ENCODE peak calls at places on chromosomes 6 and 20, in four cellular contexts. S, J, C and V are unnamed samples.

GRCh38 chr6:153231048-153231635 is 100.1 kb upstream of the RGS17 start:
- DNase-seq in S (peak), J (peak), C (peak), V (peak)

GRCh38 chr6:45115696-45116095 is 212.4 kb upstream of the RUNX2 start:
- DNase-seq in S (no peak), J (no peak), C (no peak), V (no peak)

GRCh38 chr20:8646026-8646425 is 422.9 kb upstream of the PLCB4 start:
- DNase-seq in S (no peak), J (no peak), C (no peak), V (no peak)

GRCh38 chr6:32973144-32973854 is 4.9 kb downstream of the BRD2 start:
- DNase-seq in S (peak), J (peak), C (peak), V (no peak)

GRCh38 chr6:170403451-170403850 is 96.9 kb downstream of the FAM120B start:
- DNase-seq in S (no peak), J (no peak), C (no peak), V (peak)

GRCh38 chr20:59778615-59779200 is 154.7 kb downstream of the SYCP2 start:
- DNase-seq in S (no peak), J (no peak), C (no peak), V (no peak)

GRCh38 chr6:79602859-79603258 is 28.3 kb upstream of the SH3BGRL2 start:
- DNase-seq in S (no peak), J (no peak), C (no peak), V (no peak)

GRCh38 chr6:34143884-34144580 is 1.9 kb downstream of the GRM4 start:
- DNase-seq in S (peak), J (peak), C (no peak), V (peak)

GRCh38 chr6:26122005-26122388 is 34.8 kb downstream of the HFE start:
- DNase-seq in S (no peak), J (no peak), C (no peak), V (no peak)

GRCh38 chr6:84220809-84221409 is 6.5 kb downstream of the CEP162 start:
- DNase-seq in S (no peak), J (peak), C (no peak), V (no peak)

GRCh38 chr6:43282636-43283513 is 15.2 kb upstream of the SLC22A7 start:
- DNase-seq in S (no peak), J (no peak), C (no peak), V (no peak)

GRCh38 chr6:170111816-170112582 is 178.9 kb downstream of the DLL1 start:
- DNase-seq in S (no peak), J (no peak), C (peak), V (no peak)

GRCh38 chr6:83505376-83505775 is 7.0 kb upstream of the PRSS35 start:
- DNase-seq in S (no peak), J (no peak), C (no peak), V (no peak)

GRCh38 chr20:22630698-22631097 is 46.3 kb upstream of the FOXA2 start:
- DNase-seq in S (peak), J (no peak), C (no peak), V (no peak)

GRCh38 chr6:27406085-27406484 is 17.5 kb downstream of the ZNF391 start:
- DNase-seq in S (no peak), J (no peak), C (no peak), V (no peak)

GRCh38 chr6:10553869-10554268 is 32.7 kb downstream of the GCNT2 start:
- DNase-seq in S (no peak), J (no peak), C (no peak), V (no peak)

GRCh38 chr6:17869753-17870050 is 117.7 kb downstream of the KIF13A start:
- DNase-seq in S (no peak), J (no peak), C (no peak), V (no peak)

GRCh38 chr6:105484238-105485161 is 81.6 kb upstream of the PREP start:
- DNase-seq in S (no peak), J (peak), C (no peak), V (no peak)

GRCh38 chr20:15364781-15365180 is 1027.4 kb upstream of the FLRT3 start:
- DNase-seq in S (no peak), J (no peak), C (no peak), V (no peak)

GRCh38 chr6:161066511-161066910 is 74.9 kb downstream of the MAP3K4 start:
- DNase-seq in S (no peak), J (no peak), C (no peak), V (no peak)

GRCh38 chr6:71079707-71080106 is 122.8 kb upstream of the B3GAT2 start:
- DNase-seq in S (no peak), J (no peak), C (no peak), V (no peak)

GRCh38 chr6:16698988-16699868 is 62.0 kb downstream of the ATXN1 start:
- DNase-seq in S (no peak), J (peak), C (no peak), V (no peak)

GRCh38 chr6:132443206-132443605 is 41.9 kb upstream of the MOXD1 start:
- DNase-seq in S (no peak), J (no peak), C (no peak), V (no peak)

GRCh38 chr20:33783818-33784217 is 27.3 kb upstream of the CHMP4B start:
- DNase-seq in S (no peak), J (no peak), C (no peak), V (no peak)

GRCh38 chr20:6395695-6396094 is 272.9 kb upstream of the FERMT1 start:
- DNase-seq in S (no peak), J (no peak), C (no peak), V (no peak)

GRCh38 chr6:41419385-41419784 is 84.0 kb downstream of the NCR2 start:
- DNase-seq in S (no peak), J (no peak), C (no peak), V (no peak)

GRCh38 chr6:17280552-17281090 is 540 bp upstream of the RBM24 start:
- DNase-seq in S (peak), J (peak), C (peak), V (peak)

GRCh38 chr6:108068618-108069017 is 5.9 kb downstream of the OSTM1 start:
- DNase-seq in S (no peak), J (no peak), C (no peak), V (no peak)

GRCh38 chr6:68225729-68226128 is 409.4 kb upstream of the ADGRB3 start:
- DNase-seq in S (no peak), J (no peak), C (no peak), V (no peak)

GRCh38 chr20:137668-138131 is 4.7 kb upstream of the DEFB126 start:
- DNase-seq in S (no peak), J (no peak), C (no peak), V (no peak)

GRCh38 chr6:163579111-163579879 is 164.8 kb downstream of the QKI start:
- DNase-seq in S (no peak), J (no peak), C (no peak), V (no peak)

GRCh38 chr20:63945921-63946920 is 10.0 kb downstream of the UCKL1 start:
- DNase-seq in S (no peak), J (no peak), C (no peak), V (no peak)

GRCh38 chr6:29602564-29603361 is 17.8 kb downstream of the OR2H2 start:
- DNase-seq in S (peak), J (peak), C (no peak), V (peak)

GRCh38 chr6:56906752-56907151 is 48.2 kb upstream of the BEND6 start:
- DNase-seq in S (no peak), J (no peak), C (no peak), V (no peak)

GRCh38 chr20:22371843-22372242 is 212.5 kb downstream of the FOXA2 start:
- DNase-seq in S (no peak), J (no peak), C (peak), V (no peak)

GRCh38 chr6:40723967-40724366 is 136.8 kb upstream of the LRFN2 start:
- DNase-seq in S (no peak), J (no peak), C (no peak), V (no peak)

GRCh38 chr6:96089173-96089572 is 73.4 kb downstream of the FUT9 start:
- DNase-seq in S (peak), J (no peak), C (no peak), V (peak)

GRCh38 chr6:33419580-33420492 is at the start of gene SYNGAP1:
- DNase-seq in S (peak), J (peak), C (no peak), V (no peak)

DNA sequence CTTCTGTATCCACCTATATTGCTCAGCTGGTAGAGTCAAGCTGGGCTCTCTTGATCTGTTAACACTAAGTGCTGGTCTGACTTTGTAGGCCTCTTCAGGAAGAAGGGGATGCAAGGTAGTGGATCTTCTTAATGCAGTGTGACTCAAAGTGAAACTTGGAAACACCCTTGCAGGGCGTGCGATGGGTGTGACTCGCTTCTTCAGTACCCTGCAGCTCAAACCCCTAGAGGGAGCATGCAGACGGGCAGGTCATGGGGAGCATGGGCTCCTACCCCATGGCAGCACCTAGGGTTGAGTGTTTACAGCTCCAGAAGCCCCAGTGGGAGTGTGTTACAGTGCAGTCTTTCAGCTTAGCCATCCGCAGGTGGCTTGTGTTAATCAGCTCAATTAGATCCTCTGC is 757 bp upstream of the SAMD3 start:
- DNase-seq in S (no peak), J (no peak), C (peak), V (no peak)
- TF ChIP-seq CTCF in S (no peak), J (no peak), C (no peak), V (no peak)

GRCh38 chr20:45462711-45463110 is 6.8 kb upstream of the WFDC2 start:
- DNase-seq in S (no peak), J (no peak), C (no peak), V (no peak)

GRCh38 chr20:45463113-45463512 is 6.4 kb upstream of the WFDC2 start:
- DNase-seq in S (no peak), J (no peak), C (no peak), V (no peak)

GRCh38 chr20:45456632-45457031 is 12.9 kb upstream of the WFDC2 start:
- DNase-seq in S (peak), J (peak), C (peak), V (peak)

GRCh38 chr20:45461225-45461624 is 8.3 kb upstream of the WFDC2 start:
- DNase-seq in S (no peak), J (no peak), C (no peak), V (no peak)

DNA sequence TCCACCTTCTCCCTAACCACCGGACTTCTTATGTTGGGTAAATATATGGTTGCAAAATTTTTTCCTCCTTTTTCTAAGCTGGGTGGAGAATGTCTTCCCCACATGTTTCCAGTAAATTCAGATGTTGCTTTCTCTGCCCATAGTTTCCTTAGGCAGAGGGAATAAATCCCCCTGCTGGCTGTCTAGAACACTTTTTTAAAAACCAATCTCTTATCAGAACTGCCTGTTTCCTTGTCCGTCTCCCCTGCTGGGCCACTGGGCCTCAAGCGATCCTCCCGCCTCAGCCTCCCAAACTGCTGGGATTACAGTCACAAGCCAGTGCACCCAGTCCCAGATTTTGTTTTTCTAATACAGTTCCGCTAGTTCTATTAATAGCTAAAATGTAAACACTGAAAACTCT is 9.9 kb upstream of the WFDC2 start:
- DNase-seq in S (no peak), J (no peak), C (no peak), V (no peak)
- TF ChIP-seq CTCF in S (no peak), J (peak), C (no peak), V (peak)

GRCh38 chr20:46089076-46089337 is 755 bp downstream of the NCOA5 start:
- DNase-seq in S (no peak), J (peak), C (no peak), V (no peak)

GRCh38 chr20:46090095-46090388 is 280 bp upstream of the NCOA5 start:
- DNase-seq in S (no peak), J (no peak), C (no peak), V (no peak)

GRCh38 chr20:46087161-46087560 is 2.6 kb downstream of the NCOA5 start:
- DNase-seq in S (no peak), J (no peak), C (no peak), V (no peak)

GRCh38 chr20:46089338-46090094 is at the start of gene NCOA5:
- DNase-seq in S (peak), J (peak), C (peak), V (peak)

DNA sequence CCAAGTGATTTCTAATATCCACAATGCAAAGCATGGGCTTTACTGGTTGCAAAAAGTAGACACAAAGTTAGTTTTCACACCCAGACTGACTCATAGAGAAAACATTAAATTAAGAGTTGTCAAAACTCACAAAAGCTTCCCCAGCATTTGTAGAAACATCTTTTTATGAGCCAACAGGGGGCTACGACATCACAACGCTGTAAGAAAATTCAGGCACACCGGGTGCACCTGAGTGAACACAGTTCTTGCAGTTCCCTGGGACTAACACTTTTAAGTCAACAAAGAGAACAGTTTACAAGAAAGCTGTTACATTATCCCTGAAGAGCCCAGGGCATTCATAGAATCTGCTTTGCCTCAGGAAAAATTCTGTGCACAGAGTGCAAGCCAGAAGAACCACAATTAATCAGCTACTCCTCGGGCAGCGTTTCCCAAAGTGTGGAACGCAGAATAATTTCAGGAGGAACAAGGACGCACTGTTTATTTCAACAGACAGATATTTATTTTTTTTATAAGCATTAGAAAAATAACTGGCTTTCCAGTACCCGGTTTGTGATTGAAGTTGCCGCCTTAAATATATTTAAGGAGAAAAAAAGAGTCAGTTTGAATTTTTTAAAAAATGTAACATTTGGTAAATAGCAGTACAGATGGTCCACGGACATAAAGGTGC is 1.2 kb downstream of the NCOA5 start:
- DNase-seq in S (no peak), J (peak), C (no peak), V (no peak)
- TF ChIP-seq CTCF in S (no peak), J (no peak), C (no peak), V (no peak)

DNA sequence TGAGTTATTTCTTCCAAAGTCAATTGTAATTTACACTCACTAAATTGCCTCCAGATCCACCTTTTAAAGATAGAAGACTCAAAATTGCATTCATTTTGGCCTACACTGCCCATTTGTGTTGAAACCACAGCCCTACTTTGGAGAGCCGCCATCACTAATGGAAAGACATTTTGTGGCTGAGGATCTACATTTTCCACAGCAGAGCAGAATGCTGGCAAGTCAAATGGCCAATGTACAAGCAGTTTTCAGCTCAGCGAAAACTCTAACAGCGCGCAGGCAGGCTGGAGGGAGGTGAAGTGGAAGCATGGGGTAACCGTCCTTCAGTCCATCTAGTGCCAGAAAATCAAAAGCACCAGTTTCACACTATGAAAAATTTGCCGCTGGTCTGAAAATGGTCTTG is 197.7 kb downstream of the SIM1 start:
- DNase-seq in S (no peak), J (no peak), C (no peak), V (no peak)
- TF ChIP-seq CTCF in S (no peak), J (no peak), C (no peak), V (no peak)

GRCh38 chr20:58691773-58692578 is 624 bp upstream of the NPEPL1 start:
- DNase-seq in S (no peak), J (no peak), C (peak), V (no peak)

GRCh38 chr20:58691405-58691772 is 1.2 kb upstream of the NPEPL1 start:
- DNase-seq in S (no peak), J (no peak), C (peak), V (no peak)

GRCh38 chr20:58693226-58694006 is 816 bp downstream of the NPEPL1 start:
- DNase-seq in S (no peak), J (no peak), C (peak), V (no peak)

GRCh38 chr20:58694241-58695083 is 1.9 kb downstream of the NPEPL1 start:
- DNase-seq in S (no peak), J (no peak), C (peak), V (no peak)

GRCh38 chr20:58692579-58693225 is at the start of gene NPEPL1:
- DNase-seq in S (peak), J (peak), C (peak), V (peak)
- TF ChIP-seq CTCF in S (no peak), J (no peak), C (peak), V (peak)

GRCh38 chr20:19830351-19830750 is 72.3 kb downstream of the RIN2 start:
- DNase-seq in S (no peak), J (no peak), C (no peak), V (no peak)

GRCh38 chr20:19834783-19835182 is 76.7 kb downstream of the RIN2 start:
- DNase-seq in S (no peak), J (no peak), C (no peak), V (no peak)

GRCh38 chr20:19833395-19833794 is 75.3 kb downstream of the RIN2 start:
- DNase-seq in S (no peak), J (no peak), C (no peak), V (no peak)

GRCh38 chr20:19834287-19834686 is 76.2 kb downstream of the RIN2 start:
- DNase-seq in S (no peak), J (no peak), C (no peak), V (no peak)

DNA sequence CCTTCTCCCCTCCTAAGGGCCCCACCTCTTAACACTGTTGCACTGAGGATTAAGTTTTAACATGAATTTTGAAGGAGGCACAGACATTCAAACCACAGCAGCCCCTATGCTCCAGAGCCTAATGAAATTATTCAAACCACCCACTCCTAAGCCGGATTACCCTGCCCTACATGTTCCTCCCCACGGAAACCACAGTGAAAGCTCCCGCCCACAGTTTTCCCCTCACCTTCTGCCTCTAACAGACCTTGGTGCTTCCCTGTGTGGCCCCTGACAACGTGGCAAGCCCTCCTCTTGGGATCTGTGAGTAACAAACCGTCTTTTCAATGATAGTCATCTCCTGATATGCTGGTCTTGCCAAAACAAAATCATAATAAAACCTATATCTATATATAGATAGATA is 74.8 kb downstream of the RIN2 start:
- DNase-seq in S (no peak), J (no peak), C (no peak), V (no peak)
- TF ChIP-seq CTCF in S (no peak), J (no peak), C (no peak), V (no peak)

DNA sequence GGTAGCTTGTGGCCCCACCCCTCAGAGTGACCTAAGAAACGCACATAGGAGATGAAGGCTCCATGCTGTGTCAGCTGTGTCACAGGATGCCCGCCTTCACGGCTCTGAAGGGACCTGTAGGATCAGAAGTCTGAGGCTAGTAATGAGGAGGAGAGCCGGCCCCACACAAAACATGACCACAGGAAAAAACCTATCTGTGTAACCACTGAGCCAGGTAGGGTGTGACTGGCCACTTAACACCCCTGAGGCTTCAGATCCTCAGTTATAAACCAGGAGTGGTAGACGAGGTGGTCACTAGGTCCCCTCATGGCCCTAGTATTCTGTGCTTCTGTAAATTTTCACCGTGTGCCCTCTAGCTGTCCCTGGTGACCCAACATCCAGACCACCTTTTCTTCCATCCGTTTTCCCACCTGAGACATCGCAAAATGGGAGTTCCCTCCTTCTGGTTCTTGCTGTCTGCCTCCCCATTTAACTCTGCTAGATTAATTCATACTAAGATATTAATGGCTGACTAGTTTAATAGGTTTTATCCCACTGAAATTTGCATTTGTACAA is 52.8 kb downstream of the TBC1D7 start:
- DNase-seq in S (no peak), J (no peak), C (no peak), V (no peak)
- TF ChIP-seq CTCF in S (no peak), J (no peak), C (no peak), V (no peak)

GRCh38 chr6:166456360-166457156 is 73.8 kb upstream of the MPC1 start:
- DNase-seq in S (peak), J (no peak), C (no peak), V (no peak)
- TF ChIP-seq CTCF in S (no peak), J (peak), C (no peak), V (peak)

GRCh38 chr6:151670116-151670515 is 137.4 kb upstream of the ESR1 start:
- DNase-seq in S (no peak), J (no peak), C (no peak), V (no peak)
- TF ChIP-seq CTCF in S (no peak), J (no peak), C (no peak), V (no peak)